ENCODE peak calls at places on chromosome 11, in seven cellular contexts. One of them, this sample, is unnamed.

GRCh38 chr11:27864046-27865025 is 164.1 kb upstream of the BDNF start:
- DNase-seq in cardiac muscle cell: no peak
- DNase-seq in DMS153: no peak
- DNase-seq in aorta: no peak
- DNase-seq in left ventricle myocardium inferior: no peak
- DNase-seq in fibroblast of lung: no peak
- DNase-seq in activated T-helper 1 cell treated with anti-CD3 and anti-CD28 coated beads, Interleukin-12 subunit alpha, Interleukin-12 subunit beta, Interleukin-2, Interleukin-4 antibody, amounts not matched to agents 30 ng/mL and 10 ng/mL and 1 ng/mL, durations not matched to agents 14 hours and 24 hours and 36 hours: no peak
- DNase-seq in this sample: peak

GRCh38 chr11:12232819-12233601 is 122.6 kb downstream of the MICAL2 start:
- DNase-seq in cardiac muscle cell: no peak
- DNase-seq in DMS153: no peak
- DNase-seq in aorta: no peak
- DNase-seq in left ventricle myocardium inferior: no peak
- DNase-seq in fibroblast of lung: peak
- DNase-seq in activated T-helper 1 cell treated with anti-CD3 and anti-CD28 coated beads, Interleukin-12 subunit alpha, Interleukin-12 subunit beta, Interleukin-2, Interleukin-4 antibody, amounts not matched to agents 30 ng/mL and 10 ng/mL and 1 ng/mL, durations not matched to agents 14 hours and 24 hours and 36 hours: no peak
- DNase-seq in this sample: no peak

GRCh38 chr11:84465040-84465439 is 1162.1 kb downstream of the DLG2 start:
- DNase-seq in cardiac muscle cell: no peak
- DNase-seq in DMS153: no peak
- DNase-seq in aorta: no peak
- DNase-seq in left ventricle myocardium inferior: no peak
- DNase-seq in fibroblast of lung: peak
- DNase-seq in activated T-helper 1 cell treated with anti-CD3 and anti-CD28 coated beads, Interleukin-12 subunit alpha, Interleukin-12 subunit beta, Interleukin-2, Interleukin-4 antibody, amounts not matched to agents 30 ng/mL and 10 ng/mL and 1 ng/mL, durations not matched to agents 14 hours and 24 hours and 36 hours: no peak
- DNase-seq in this sample: no peak

GRCh38 chr11:113153847-113154246 is 160.5 kb upstream of the TTC12 start:
- DNase-seq in cardiac muscle cell: no peak
- DNase-seq in DMS153: no peak
- DNase-seq in aorta: no peak
- DNase-seq in left ventricle myocardium inferior: no peak
- DNase-seq in fibroblast of lung: no peak
- DNase-seq in activated T-helper 1 cell treated with anti-CD3 and anti-CD28 coated beads, Interleukin-12 subunit alpha, Interleukin-12 subunit beta, Interleukin-2, Interleukin-4 antibody, amounts not matched to agents 30 ng/mL and 10 ng/mL and 1 ng/mL, durations not matched to agents 14 hours and 24 hours and 36 hours: no peak
- DNase-seq in this sample: no peak

GRCh38 chr11:31870609-31871309 is 59.6 kb upstream of the PAX6 start:
- DNase-seq in cardiac muscle cell: peak
- DNase-seq in DMS153: peak
- DNase-seq in aorta: no peak
- DNase-seq in left ventricle myocardium inferior: peak
- DNase-seq in fibroblast of lung: peak
- DNase-seq in activated T-helper 1 cell treated with anti-CD3 and anti-CD28 coated beads, Interleukin-12 subunit alpha, Interleukin-12 subunit beta, Interleukin-2, Interleukin-4 antibody, amounts not matched to agents 30 ng/mL and 10 ng/mL and 1 ng/mL, durations not matched to agents 14 hours and 24 hours and 36 hours: no peak
- DNase-seq in this sample: peak

GRCh38 chr11:96621161-96621560 is 231.3 kb downstream of the JRKL start:
- DNase-seq in cardiac muscle cell: no peak
- DNase-seq in DMS153: no peak
- DNase-seq in aorta: no peak
- DNase-seq in left ventricle myocardium inferior: no peak
- DNase-seq in fibroblast of lung: no peak
- DNase-seq in activated T-helper 1 cell treated with anti-CD3 and anti-CD28 coated beads, Interleukin-12 subunit alpha, Interleukin-12 subunit beta, Interleukin-2, Interleukin-4 antibody, amounts not matched to agents 30 ng/mL and 10 ng/mL and 1 ng/mL, durations not matched to agents 14 hours and 24 hours and 36 hours: no peak
- DNase-seq in this sample: no peak

GRCh38 chr11:1827095-1827797 is 7.5 kb upstream of the SYT8 start:
- DNase-seq in cardiac muscle cell: no peak
- DNase-seq in DMS153: peak
- DNase-seq in aorta: peak
- DNase-seq in left ventricle myocardium inferior: no peak
- DNase-seq in fibroblast of lung: peak
- DNase-seq in activated T-helper 1 cell treated with anti-CD3 and anti-CD28 coated beads, Interleukin-12 subunit alpha, Interleukin-12 subunit beta, Interleukin-2, Interleukin-4 antibody, amounts not matched to agents 30 ng/mL and 10 ng/mL and 1 ng/mL, durations not matched to agents 14 hours and 24 hours and 36 hours: no peak
- DNase-seq in this sample: peak

GRCh38 chr11:72321381-72321996 is 77.5 kb upstream of the PHOX2A start:
- DNase-seq in cardiac muscle cell: no peak
- DNase-seq in DMS153: no peak
- DNase-seq in aorta: no peak
- DNase-seq in left ventricle myocardium inferior: no peak
- DNase-seq in fibroblast of lung: peak
- DNase-seq in activated T-helper 1 cell treated with anti-CD3 and anti-CD28 coated beads, Interleukin-12 subunit alpha, Interleukin-12 subunit beta, Interleukin-2, Interleukin-4 antibody, amounts not matched to agents 30 ng/mL and 10 ng/mL and 1 ng/mL, durations not matched to agents 14 hours and 24 hours and 36 hours: no peak
- DNase-seq in this sample: no peak

GRCh38 chr11:20043992-20044391 is 116.3 kb downstream of the DBX1 start:
- DNase-seq in cardiac muscle cell: no peak
- DNase-seq in DMS153: no peak
- DNase-seq in aorta: no peak
- DNase-seq in left ventricle myocardium inferior: no peak
- DNase-seq in fibroblast of lung: no peak
- DNase-seq in activated T-helper 1 cell treated with anti-CD3 and anti-CD28 coated beads, Interleukin-12 subunit alpha, Interleukin-12 subunit beta, Interleukin-2, Interleukin-4 antibody, amounts not matched to agents 30 ng/mL and 10 ng/mL and 1 ng/mL, durations not matched to agents 14 hours and 24 hours and 36 hours: no peak
- DNase-seq in this sample: no peak

GRCh38 chr11:32890843-32891656 is 1.6 kb upstream of the QSER1 start:
- DNase-seq in cardiac muscle cell: no peak
- DNase-seq in DMS153: peak
- DNase-seq in aorta: no peak
- DNase-seq in left ventricle myocardium inferior: no peak
- DNase-seq in fibroblast of lung: no peak
- DNase-seq in activated T-helper 1 cell treated with anti-CD3 and anti-CD28 coated beads, Interleukin-12 subunit alpha, Interleukin-12 subunit beta, Interleukin-2, Interleukin-4 antibody, amounts not matched to agents 30 ng/mL and 10 ng/mL and 1 ng/mL, durations not matched to agents 14 hours and 24 hours and 36 hours: no peak
- DNase-seq in this sample: peak

GRCh38 chr11:2804701-2805387 is 80.7 kb downstream of the CDKN1C start:
- DNase-seq in cardiac muscle cell: no peak
- DNase-seq in DMS153: no peak
- DNase-seq in aorta: peak
- DNase-seq in left ventricle myocardium inferior: peak
- DNase-seq in fibroblast of lung: no peak
- DNase-seq in activated T-helper 1 cell treated with anti-CD3 and anti-CD28 coated beads, Interleukin-12 subunit alpha, Interleukin-12 subunit beta, Interleukin-2, Interleukin-4 antibody, amounts not matched to agents 30 ng/mL and 10 ng/mL and 1 ng/mL, durations not matched to agents 14 hours and 24 hours and 36 hours: no peak
- DNase-seq in this sample: peak

GRCh38 chr11:17898782-17899181 is 114.1 kb downstream of the SERGEF start:
- DNase-seq in cardiac muscle cell: peak
- DNase-seq in DMS153: no peak
- DNase-seq in aorta: no peak
- DNase-seq in left ventricle myocardium inferior: no peak
- DNase-seq in fibroblast of lung: no peak
- DNase-seq in activated T-helper 1 cell treated with anti-CD3 and anti-CD28 coated beads, Interleukin-12 subunit alpha, Interleukin-12 subunit beta, Interleukin-2, Interleukin-4 antibody, amounts not matched to agents 30 ng/mL and 10 ng/mL and 1 ng/mL, durations not matched to agents 14 hours and 24 hours and 36 hours: no peak
- DNase-seq in this sample: no peak

GRCh38 chr11:122069946-122070345 is 46.1 kb downstream of the BLID start:
- DNase-seq in cardiac muscle cell: peak
- DNase-seq in DMS153: peak
- DNase-seq in aorta: peak
- DNase-seq in left ventricle myocardium inferior: peak
- DNase-seq in fibroblast of lung: peak
- DNase-seq in activated T-helper 1 cell treated with anti-CD3 and anti-CD28 coated beads, Interleukin-12 subunit alpha, Interleukin-12 subunit beta, Interleukin-2, Interleukin-4 antibody, amounts not matched to agents 30 ng/mL and 10 ng/mL and 1 ng/mL, durations not matched to agents 14 hours and 24 hours and 36 hours: no peak
- DNase-seq in this sample: no peak

GRCh38 chr11:73308963-73309960 is 1.2 kb downstream of the ARHGEF17 start:
- DNase-seq in cardiac muscle cell: peak
- DNase-seq in DMS153: no peak
- DNase-seq in aorta: peak
- DNase-seq in left ventricle myocardium inferior: peak
- DNase-seq in fibroblast of lung: peak
- DNase-seq in activated T-helper 1 cell treated with anti-CD3 and anti-CD28 coated beads, Interleukin-12 subunit alpha, Interleukin-12 subunit beta, Interleukin-2, Interleukin-4 antibody, amounts not matched to agents 30 ng/mL and 10 ng/mL and 1 ng/mL, durations not matched to agents 14 hours and 24 hours and 36 hours: no peak
- DNase-seq in this sample: peak

GRCh38 chr11:69498614-69499175 is 17.2 kb downstream of the LINC01488 start:
- DNase-seq in cardiac muscle cell: no peak
- DNase-seq in DMS153: no peak
- DNase-seq in aorta: peak
- DNase-seq in left ventricle myocardium inferior: no peak
- DNase-seq in fibroblast of lung: no peak
- DNase-seq in activated T-helper 1 cell treated with anti-CD3 and anti-CD28 coated beads, Interleukin-12 subunit alpha, Interleukin-12 subunit beta, Interleukin-2, Interleukin-4 antibody, amounts not matched to agents 30 ng/mL and 10 ng/mL and 1 ng/mL, durations not matched to agents 14 hours and 24 hours and 36 hours: no peak
- DNase-seq in this sample: no peak

GRCh38 chr11:23957309-23957708 is 539.5 kb upstream of the LUZP2 start:
- DNase-seq in cardiac muscle cell: no peak
- DNase-seq in DMS153: no peak
- DNase-seq in aorta: no peak
- DNase-seq in left ventricle myocardium inferior: no peak
- DNase-seq in fibroblast of lung: peak
- DNase-seq in activated T-helper 1 cell treated with anti-CD3 and anti-CD28 coated beads, Interleukin-12 subunit alpha, Interleukin-12 subunit beta, Interleukin-2, Interleukin-4 antibody, amounts not matched to agents 30 ng/mL and 10 ng/mL and 1 ng/mL, durations not matched to agents 14 hours and 24 hours and 36 hours: no peak
- DNase-seq in this sample: no peak

GRCh38 chr11:37282367-37282766 is 684.3 kb upstream of the RAG2 start:
- DNase-seq in cardiac muscle cell: no peak
- DNase-seq in DMS153: no peak
- DNase-seq in aorta: no peak
- DNase-seq in left ventricle myocardium inferior: no peak
- DNase-seq in fibroblast of lung: no peak
- DNase-seq in activated T-helper 1 cell treated with anti-CD3 and anti-CD28 coated beads, Interleukin-12 subunit alpha, Interleukin-12 subunit beta, Interleukin-2, Interleukin-4 antibody, amounts not matched to agents 30 ng/mL and 10 ng/mL and 1 ng/mL, durations not matched to agents 14 hours and 24 hours and 36 hours: no peak
- DNase-seq in this sample: no peak

GRCh38 chr11:44630511-44631210 is 65.2 kb downstream of the CD82 start:
- DNase-seq in cardiac muscle cell: no peak
- DNase-seq in DMS153: no peak
- DNase-seq in aorta: peak
- DNase-seq in left ventricle myocardium inferior: no peak
- DNase-seq in fibroblast of lung: no peak
- DNase-seq in activated T-helper 1 cell treated with anti-CD3 and anti-CD28 coated beads, Interleukin-12 subunit alpha, Interleukin-12 subunit beta, Interleukin-2, Interleukin-4 antibody, amounts not matched to agents 30 ng/mL and 10 ng/mL and 1 ng/mL, durations not matched to agents 14 hours and 24 hours and 36 hours: no peak
- DNase-seq in this sample: peak

GRCh38 chr11:97815667-97816066 is 1205.1 kb upstream of the CNTN5 start:
- DNase-seq in cardiac muscle cell: no peak
- DNase-seq in DMS153: no peak
- DNase-seq in aorta: no peak
- DNase-seq in left ventricle myocardium inferior: no peak
- DNase-seq in fibroblast of lung: peak
- DNase-seq in activated T-helper 1 cell treated with anti-CD3 and anti-CD28 coated beads, Interleukin-12 subunit alpha, Interleukin-12 subunit beta, Interleukin-2, Interleukin-4 antibody, amounts not matched to agents 30 ng/mL and 10 ng/mL and 1 ng/mL, durations not matched to agents 14 hours and 24 hours and 36 hours: no peak
- DNase-seq in this sample: no peak

GRCh38 chr11:438101-438844 is 3.5 kb downstream of the ANO9 start:
- DNase-seq in cardiac muscle cell: no peak
- DNase-seq in DMS153: no peak
- DNase-seq in aorta: no peak
- DNase-seq in left ventricle myocardium inferior: no peak
- DNase-seq in fibroblast of lung: no peak
- DNase-seq in activated T-helper 1 cell treated with anti-CD3 and anti-CD28 coated beads, Interleukin-12 subunit alpha, Interleukin-12 subunit beta, Interleukin-2, Interleukin-4 antibody, amounts not matched to agents 30 ng/mL and 10 ng/mL and 1 ng/mL, durations not matched to agents 14 hours and 24 hours and 36 hours: no peak
- DNase-seq in this sample: no peak

GRCh38 chr11:102780491-102780918 is at the start of gene MMP10:
- DNase-seq in cardiac muscle cell: peak
- DNase-seq in DMS153: peak
- DNase-seq in aorta: no peak
- DNase-seq in left ventricle myocardium inferior: no peak
- DNase-seq in fibroblast of lung: peak
- DNase-seq in activated T-helper 1 cell treated with anti-CD3 and anti-CD28 coated beads, Interleukin-12 subunit alpha, Interleukin-12 subunit beta, Interleukin-2, Interleukin-4 antibody, amounts not matched to agents 30 ng/mL and 10 ng/mL and 1 ng/mL, durations not matched to agents 14 hours and 24 hours and 36 hours: no peak
- DNase-seq in this sample: no peak

GRCh38 chr11:81135570-81135969 is 1598.1 kb downstream of the FAM181B start:
- DNase-seq in cardiac muscle cell: no peak
- DNase-seq in DMS153: no peak
- DNase-seq in aorta: no peak
- DNase-seq in left ventricle myocardium inferior: no peak
- DNase-seq in fibroblast of lung: no peak
- DNase-seq in activated T-helper 1 cell treated with anti-CD3 and anti-CD28 coated beads, Interleukin-12 subunit alpha, Interleukin-12 subunit beta, Interleukin-2, Interleukin-4 antibody, amounts not matched to agents 30 ng/mL and 10 ng/mL and 1 ng/mL, durations not matched to agents 14 hours and 24 hours and 36 hours: no peak
- DNase-seq in this sample: no peak

GRCh38 chr11:68666854-68667253 is 17.5 kb upstream of the GAL start:
- DNase-seq in cardiac muscle cell: no peak
- DNase-seq in DMS153: no peak
- DNase-seq in aorta: no peak
- DNase-seq in left ventricle myocardium inferior: no peak
- DNase-seq in fibroblast of lung: no peak
- DNase-seq in activated T-helper 1 cell treated with anti-CD3 and anti-CD28 coated beads, Interleukin-12 subunit alpha, Interleukin-12 subunit beta, Interleukin-2, Interleukin-4 antibody, amounts not matched to agents 30 ng/mL and 10 ng/mL and 1 ng/mL, durations not matched to agents 14 hours and 24 hours and 36 hours: no peak
- DNase-seq in this sample: no peak

GRCh38 chr11:34654491-34655334 is 33.8 kb downstream of the EHF start:
- DNase-seq in cardiac muscle cell: no peak
- DNase-seq in DMS153: peak
- DNase-seq in aorta: no peak
- DNase-seq in left ventricle myocardium inferior: peak
- DNase-seq in fibroblast of lung: peak
- DNase-seq in activated T-helper 1 cell treated with anti-CD3 and anti-CD28 coated beads, Interleukin-12 subunit alpha, Interleukin-12 subunit beta, Interleukin-2, Interleukin-4 antibody, amounts not matched to agents 30 ng/mL and 10 ng/mL and 1 ng/mL, durations not matched to agents 14 hours and 24 hours and 36 hours: no peak
- DNase-seq in this sample: no peak

This sample was measured in colonic mucosa.